ENCODE peak calls at places on chromosome 22, in seven cellular contexts. H is activated CD8-positive, alpha-beta T cell treated with anti-CD3 and anti-CD28 coated beads for 36 hours; Z is mesenchymal stem cell; F is BJ; P is substantia nigra; L is GM10248; K is heart right ventricle. C is an unnamed sample.

GRCh38 chr22:35349704-35350538 is 31.0 kb upstream of the HMOX1 start:
- DNase-seq in F (no peak), P (no peak), L (no peak), H (no peak), K (no peak), Z (no peak), C (no peak)

GRCh38 chr22:39090426-39091064 is 6.5 kb upstream of the APOBEC3H start:
- DNase-seq in K (no peak), F (no peak), H (peak; percentile 95), P (no peak), L (peak; percentile 41), Z (no peak), C (no peak)

GRCh38 chr22:46081831-46082210 is 68.5 kb upstream of the PPARA start:
- DNase-seq in L (no peak), F (no peak), P (no peak), K (peak; percentile 24), H (no peak), Z (no peak), C (no peak)

GRCh38 chr22:22408731-22409696 is 99.5 kb downstream of the ZNF280B start:
- DNase-seq in L (peak; percentile 77), P (no peak), F (no peak), H (peak; percentile 26), Z (peak; percentile 18), K (no peak), C (no peak)

GRCh38 chr22:20062766-20063083 is 17.3 kb upstream of the DGCR8 start:
- DNase-seq in P (no peak), L (no peak), F (no peak), Z (peak; percentile 47), H (no peak), K (no peak), C (no peak)

GRCh38 chr22:28051787-28052356 is 132.8 kb upstream of the PITPNB start:
- DNase-seq in H (peak; percentile 57), P (peak; percentile 27), Z (peak; percentile 66), L (no peak), K (peak; percentile 81), F (no peak), C (peak; percentile 77)

GRCh38 chr22:19766235-19766505 is 5.6 kb downstream of the TBX1 start:
- DNase-seq in K (no peak), F (no peak), Z (no peak), L (no peak), P (no peak), H (no peak), C (no peak)

GRCh38 chr22:47858773-47859306 is 1096.4 kb downstream of the TBC1D22A start:
- DNase-seq in H (peak; percentile 7), K (no peak), P (no peak), Z (no peak), F (no peak), L (no peak), C (no peak)

GRCh38 chr22:50706481-50707125 is 31.4 kb upstream of the ACR start:
- DNase-seq in Z (no peak), F (no peak), L (no peak), K (no peak), P (no peak), H (no peak), C (no peak)

GRCh38 chr22:26436903-26437515 is 7.9 kb downstream of the ASPHD2 start:
- DNase-seq in P (no peak), K (no peak), F (no peak), Z (no peak), L (no peak), H (no peak), C (no peak)

GRCh38 chr22:36277482-36278291 is 24.8 kb downstream of the APOL1 start:
- DNase-seq in H (peak; percentile 83), P (peak; percentile 17), K (peak; percentile 65), L (peak; percentile 80), Z (peak; percentile 69), F (no peak), C (peak; percentile 73)

GRCh38 chr22:30876925-30877553 is 91.5 kb downstream of the MORC2 start:
- DNase-seq in K (peak; percentile 49), Z (no peak), H (no peak), L (no peak), F (no peak), P (peak; percentile 36), C (peak; percentile 92)

GRCh38 chr22:43152355-43153071 is 1.2 kb downstream of the TSPO start:
- DNase-seq in P (peak; percentile 23), H (peak; percentile 76), K (peak; percentile 75), Z (peak; percentile 55), F (no peak), L (no peak), C (peak; percentile 48)

GRCh38 chr22:49084203-49084602 is 743.5 kb downstream of the BRD1 start:
- DNase-seq in F (no peak), L (no peak), Z (no peak), K (no peak), P (no peak), H (no peak), C (no peak)

GRCh38 chr22:45923212-45923611 is 53.8 kb downstream of the WNT7B start:
- DNase-seq in Z (no peak), P (no peak), F (no peak), L (no peak), H (no peak), K (no peak), C (no peak)

GRCh38 chr22:27983361-27983791 is 64.3 kb upstream of the PITPNB start:
- DNase-seq in Z (no peak), H (no peak), P (no peak), K (no peak), L (no peak), F (no peak), C (no peak)

GRCh38 chr22:44738347-44738715 is 14.0 kb upstream of the ARHGAP8 start:
- DNase-seq in P (no peak), L (no peak), K (no peak), F (no peak), Z (no peak), H (no peak), C (no peak)

GRCh38 chr22:20566420-20567260 is 59.2 kb downstream of the MED15 start:
- DNase-seq in P (no peak), L (no peak), K (no peak), H (peak; percentile 69), F (no peak), Z (no peak), C (no peak)

GRCh38 chr22:36762687-36763260 is 13.1 kb downstream of the IFT27 start:
- DNase-seq in L (no peak), Z (peak; percentile 16), F (no peak), H (no peak), K (peak; percentile 70), P (no peak), C (peak; percentile 58)

GRCh38 chr22:26474687-26475086 is 8.9 kb downstream of the HPS4 start:
- DNase-seq in P (no peak), F (no peak), L (no peak), Z (peak; percentile 11), K (no peak), H (no peak), C (no peak)

GRCh38 chr22:43955883-43956286 is 643 bp downstream of the SAMM50 start:
- DNase-seq in Z (no peak), L (no peak), K (no peak), P (no peak), H (peak; percentile 11), F (no peak), C (no peak)

GRCh38 chr22:45340323-45340722 is 30.6 kb downstream of the FAM118A start:
- DNase-seq in P (no peak), F (no peak), H (no peak), L (no peak), K (no peak), Z (no peak), C (no peak)

GRCh38 chr22:37803636-37804371 is 3.9 kb upstream of the GCAT start:
- DNase-seq in K (no peak), F (no peak), L (no peak), P (no peak), Z (no peak), H (no peak), C (no peak)

GRCh38 chr22:28424427-28425080 is 255.1 kb downstream of the TTC28 start:
- DNase-seq in F (no peak), P (no peak), H (no peak), L (no peak), Z (peak; percentile 87), K (no peak), C (no peak)

GRCh38 chr22:26903030-26903856 is 245.9 kb downstream of the MIAT start:
- DNase-seq in F (no peak), K (no peak), H (peak; percentile 52), L (no peak), Z (no peak), P (peak; percentile 19), C (peak; percentile 73)

GRCh38 chr22:43275545-43275981 is 67.6 kb downstream of the SCUBE1 start:
- DNase-seq in F (no peak), K (no peak), Z (peak; percentile 91), L (no peak), H (no peak), P (no peak), C (no peak)

GRCh38 chr22:44547371-44547770 is 49.3 kb upstream of the RTL6 start:
- DNase-seq in K (no peak), P (no peak), H (no peak), L (no peak), Z (no peak), F (no peak), C (no peak)

GRCh38 chr22:36922752-36923457 is 9.5 kb downstream of the CSF2RB start:
- DNase-seq in F (no peak), Z (no peak), H (no peak), L (peak; percentile 15), K (no peak), P (no peak), C (no peak)

GRCh38 chr22:17303840-17304779 is 65.2 kb upstream of the CECR2 start:
- DNase-seq in P (no peak), F (no peak), H (peak; percentile 81), K (no peak), L (peak; percentile 76), Z (no peak), C (no peak)